ENCODE peak calls at places on chromosomes 16 and 17, in four cellular contexts. T is PC-3, N is thoracic aorta, S is NCI-H2171. V is an unnamed sample.

GRCh38 chr17:72702136-72702735 is 390.3 kb downstream of the SLC39A11 start:
- DNase-seq in T (peak), N (no peak), S (no peak), V (peak)

GRCh38 chr16:17149904-17150483 is 320.8 kb downstream of the XYLT1 start:
- DNase-seq in T (no peak), N (no peak), S (no peak), V (peak)

GRCh38 chr17:68353121-68353521 is 61.8 kb downstream of the ARSG start:
- DNase-seq in T (peak), N (no peak), S (no peak), V (no peak)

GRCh38 chr17:65123757-65124675 is 13.2 kb upstream of the RGS9 start:
- DNase-seq in T (peak), N (no peak), S (no peak), V (no peak)

GRCh38 chr16:69031877-69032301 is 73.6 kb upstream of the HAS3 start:
- DNase-seq in T (peak), N (no peak), S (no peak), V (peak)

GRCh38 chr17:69581061-69581955 is 166.8 kb downstream of the MAP2K6 start:
- DNase-seq in T (no peak), N (no peak), S (no peak), V (no peak)

GRCh38 chr17:81228834-81229665 is 6.3 kb upstream of the CEP131 start:
- DNase-seq in T (no peak), N (no peak), S (no peak), V (no peak)

GRCh38 chr16:25110392-25110947 is 1.1 kb upstream of the LCMT1 start:
- DNase-seq in T (no peak), N (no peak), S (peak), V (no peak)

GRCh38 chr16:56277040-56277439 is 85.8 kb downstream of the GNAO1 start:
- DNase-seq in T (peak), N (no peak), S (no peak), V (peak)

GRCh38 chr17:57940217-57940616 is 15.0 kb downstream of the CUEDC1 start:
- DNase-seq in T (no peak), N (no peak), S (no peak), V (peak)

GRCh38 chr16:69182730-69183416 is 4.1 kb upstream of the SNTB2 start:
- DNase-seq in T (peak), N (no peak), S (peak), V (no peak)

GRCh38 chr17:39612291-39612894 is 4.7 kb upstream of the NEUROD2 start:
- DNase-seq in T (no peak), N (no peak), S (peak), V (no peak)

GRCh38 chr16:68492501-68493411 is 44.4 kb upstream of the SMPD3 start:
- DNase-seq in T (no peak), N (no peak), S (peak), V (peak)

GRCh38 chr16:81715358-81716196 is 63.5 kb upstream of the PLCG2 start:
- DNase-seq in T (no peak), N (no peak), S (no peak), V (no peak)

GRCh38 chr16:9159839-9160550 is 68.6 kb downstream of the HAPSTR1 start:
- DNase-seq in T (peak), N (no peak), S (peak), V (peak)

GRCh38 chr17:49513044-49513395 is 17.9 kb downstream of the NGFR start:
- DNase-seq in T (no peak), N (no peak), S (no peak), V (no peak)

GRCh38 chr17:15273141-15273793 is 8.1 kb upstream of the PMP22 start:
- DNase-seq in T (peak), N (no peak), S (no peak), V (no peak)

GRCh38 chr17:61018938-61019337 is 341.3 kb downstream of the BCAS3 start:
- DNase-seq in T (no peak), N (no peak), S (no peak), V (no peak)

GRCh38 chr16:84829168-84829965 is 9.6 kb downstream of the CRISPLD2 start:
- DNase-seq in T (no peak), N (no peak), S (no peak), V (no peak)

GRCh38 chr16:25009822-25010221 is 5.3 kb downstream of the ARHGAP17 start:
- DNase-seq in T (no peak), N (no peak), S (no peak), V (no peak)

GRCh38 chr17:11557727-11558452 is 40.4 kb upstream of the DNAH9 start:
- DNase-seq in T (no peak), N (no peak), S (no peak), V (no peak)

GRCh38 chr17:40074175-40074512 is 11.4 kb downstream of the THRA start:
- DNase-seq in T (no peak), N (no peak), S (no peak), V (no peak)

GRCh38 chr17:74430706-74431567 is 951 bp upstream of the GPRC5C start:
- DNase-seq in T (peak), N (peak), S (peak), V (peak)

GRCh38 chr17:31388351-31388750 is 3.1 kb upstream of the RAB11FIP4 start:
- DNase-seq in T (no peak), N (no peak), S (no peak), V (no peak)

GRCh38 chr17:64170286-64170685 is 40.3 kb upstream of the ERN1 start:
- DNase-seq in T (no peak), N (no peak), S (no peak), V (no peak)

GRCh38 chr16:72493681-72494415 is 321.9 kb upstream of the PMFBP1 start:
- DNase-seq in T (peak), N (no peak), S (no peak), V (no peak)

GRCh38 chr17:72030067-72030899 is 90.5 kb upstream of the SOX9 start:
- DNase-seq in T (peak), N (no peak), S (no peak), V (peak)

GRCh38 chr17:48617515-48618365 is 2.6 kb upstream of the HOXB8 start:
- DNase-seq in T (no peak), N (no peak), S (no peak), V (peak)

GRCh38 chr17:61415374-61416210 is 15.9 kb downstream of the TBX2 start:
- DNase-seq in T (no peak), N (no peak), S (no peak), V (no peak)

GRCh38 chr17:75535119-75535537 is 9.6 kb downstream of the LLGL2 start:
- DNase-seq in T (no peak), N (no peak), S (no peak), V (no peak)

GRCh38 chr16:69917739-69918138 is 33.4 kb upstream of the CLEC18A start:
- DNase-seq in T (peak), N (no peak), S (no peak), V (no peak)

GRCh38 chr17:74497471-74497870 is 31.0 kb downstream of the CD300A start:
- DNase-seq in T (no peak), N (no peak), S (no peak), V (no peak)

GRCh38 chr17:81870155-81870977 is 771 bp downstream of the ARHGDIA start:
- DNase-seq in T (peak), N (no peak), S (no peak), V (peak)

GRCh38 chr16:31880322-31880979 is 6.8 kb downstream of the ZNF267 start:
- DNase-seq in T (peak), N (no peak), S (no peak), V (peak)

V was measured in HT-29.